ENCODE peak calls at places on chromosomes 7 and 10, in seven cellular contexts. B, Y, J, Q, T, K and N are unnamed samples.

GRCh38 chr10:72069751-72070501 is 18.4 kb downstream of the SPOCK2 start:
- DNase-seq in B (no peak), T (no peak), Y (no peak), Q (no peak), K (peak), J (peak), N (no peak)

GRCh38 chr10:21759232-21759631 is 225.2 kb downstream of the MLLT10 start:
- DNase-seq in T (no peak), Y (no peak), B (no peak), Q (no peak), K (no peak), J (no peak), N (no peak)

GRCh38 chr10:116732546-116732945 is 9.8 kb downstream of the HSPA12A start:
- DNase-seq in T (no peak), K (no peak), Q (no peak), B (no peak), Y (no peak), J (no peak), N (no peak)

GRCh38 chr10:94344522-94345122 is 18.1 kb downstream of the NOC3L start:
- DNase-seq in T (no peak), Q (no peak), B (no peak), Y (no peak), J (no peak), K (no peak), N (no peak)

GRCh38 chr7:30625283-30625682 is 30.6 kb downstream of the GARS1 start:
- DNase-seq in Y (no peak), J (no peak), K (no peak), Q (no peak), B (no peak), T (no peak), N (no peak)

GRCh38 chr7:20219446-20220292 is 2.5 kb upstream of the MACC1 start:
- DNase-seq in Y (no peak), K (no peak), J (peak), T (no peak), Q (peak), B (no peak), N (no peak)

GRCh38 chr7:33776791-33777190 is 128.5 kb upstream of the BMPER start:
- DNase-seq in T (no peak), K (no peak), B (no peak), Q (no peak), Y (no peak), J (no peak), N (no peak)

GRCh38 chr7:32415936-32416335 is 74.2 kb downstream of the LSM5 start:
- DNase-seq in T (no peak), Q (no peak), K (no peak), J (no peak), Y (no peak), B (no peak), N (no peak)

GRCh38 chr7:157547611-157548010 is 210.8 kb downstream of the DNAJB6 start:
- DNase-seq in T (no peak), Y (no peak), K (no peak), Q (no peak), J (peak), B (no peak), N (no peak)

GRCh38 chr7:140390466-140391190 is 7.7 kb downstream of the SLC37A3 start:
- DNase-seq in Y (no peak), T (no peak), K (peak), J (peak), Q (no peak), B (no peak), N (no peak)

GRCh38 chr10:19620867-19621266 is 195.4 kb upstream of the PLXDC2 start:
- DNase-seq in Y (no peak), Q (no peak), B (no peak), T (no peak), K (no peak), J (no peak), N (no peak)

GRCh38 chr7:24971333-24972165 is 8.4 kb downstream of the OSBPL3 start:
- DNase-seq in K (no peak), J (no peak), B (no peak), T (no peak), Y (peak), Q (no peak), N (no peak)
- TF ChIP-seq POLR2AphosphoS5 in K (no peak), J (no peak), B (no peak), T (no peak), Y (peak), Q (no peak), N (no peak)

DNA sequence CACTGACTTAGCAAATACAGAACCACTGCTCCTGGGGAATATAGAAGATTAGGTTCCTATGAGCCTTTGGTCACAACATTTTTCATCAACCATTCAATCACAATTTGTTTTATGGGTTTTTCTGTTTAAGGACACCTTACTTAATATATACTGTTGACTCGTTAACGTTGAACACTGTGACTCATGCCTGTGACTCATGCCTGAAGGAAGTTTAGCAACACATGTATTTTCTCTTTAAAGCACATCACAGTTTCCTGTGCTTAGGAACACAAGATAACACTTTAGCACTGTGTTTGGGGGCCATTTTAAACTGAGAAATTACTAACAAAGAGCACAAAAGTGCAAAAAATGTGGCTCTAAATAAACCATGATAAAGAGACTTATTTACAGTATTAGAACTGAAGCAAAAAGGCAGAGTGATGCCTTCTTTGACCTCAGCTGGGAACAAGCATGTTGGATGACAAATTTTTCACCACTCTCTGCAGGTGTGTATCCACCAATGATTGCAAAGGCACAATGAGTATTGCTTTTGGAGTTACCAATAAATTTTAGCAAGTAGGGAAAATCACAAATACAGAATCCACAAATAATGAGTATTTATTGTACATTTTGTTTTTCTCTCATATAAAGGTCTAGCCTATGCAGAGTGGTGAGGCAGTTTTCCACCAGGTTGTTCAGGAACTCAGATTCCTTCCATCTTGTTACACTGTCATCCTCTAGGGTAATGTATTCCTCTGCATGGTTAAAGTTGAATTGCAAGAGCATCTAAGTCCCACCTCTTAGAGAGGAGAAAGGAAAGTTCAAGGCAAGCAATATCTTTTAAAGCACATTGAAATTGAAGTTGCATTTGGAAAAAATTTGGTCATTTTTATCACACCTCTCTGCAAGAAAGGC is 7.3 kb downstream of the FGFBP3 start:
- DNase-seq in K (no peak), J (no peak), Q (peak), B (no peak), T (peak), Y (peak), N (peak)
- TF ChIP-seq POLR2AphosphoS5 in K (no peak), J (no peak), Q (no peak), B (no peak), T (peak), Y (no peak), N (peak)

DNA sequence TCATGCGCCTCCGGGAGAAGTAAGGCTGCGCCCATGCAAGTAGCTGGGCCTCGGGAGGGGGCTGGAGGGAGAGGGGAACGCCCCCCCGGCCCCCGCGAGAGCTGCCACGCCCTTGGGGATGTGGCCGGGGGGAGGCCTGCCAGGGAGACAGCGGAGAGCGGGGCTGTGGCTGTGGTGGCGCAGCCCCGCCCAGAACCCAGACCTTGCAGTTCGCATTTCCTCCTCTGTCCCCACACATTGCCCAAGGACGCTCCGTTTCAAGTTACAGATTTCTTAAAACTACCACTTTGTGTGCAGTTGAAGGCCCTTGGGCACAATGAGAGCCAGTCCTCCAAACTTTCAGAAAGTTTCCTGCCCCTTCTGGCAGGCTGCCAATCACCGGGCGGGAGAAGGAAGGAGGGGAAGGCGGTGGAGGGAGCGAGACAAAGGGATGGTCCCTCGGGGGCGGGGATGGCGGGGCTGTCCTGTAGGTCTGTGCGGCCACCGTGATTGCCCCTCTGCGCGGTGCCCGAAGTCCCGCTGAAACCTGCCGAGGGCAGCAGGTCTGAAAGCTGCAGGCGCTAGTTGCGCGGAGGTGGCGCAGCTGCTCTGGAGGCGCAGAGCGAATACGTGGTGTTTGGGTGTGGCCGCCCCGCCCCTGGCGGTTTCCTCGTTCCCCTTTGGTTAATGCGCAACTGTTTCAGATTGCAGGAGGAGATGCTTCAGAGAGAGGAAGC is 2.1 kb downstream of the VIM start:
- DNase-seq in K (peak), J (peak), T (no peak), Q (peak), Y (peak), B (no peak), N (peak)
- TF ChIP-seq POLR2AphosphoS5 in K (peak), J (peak), T (peak), Q (peak), Y (peak), B (peak), N (no peak)

DNA sequence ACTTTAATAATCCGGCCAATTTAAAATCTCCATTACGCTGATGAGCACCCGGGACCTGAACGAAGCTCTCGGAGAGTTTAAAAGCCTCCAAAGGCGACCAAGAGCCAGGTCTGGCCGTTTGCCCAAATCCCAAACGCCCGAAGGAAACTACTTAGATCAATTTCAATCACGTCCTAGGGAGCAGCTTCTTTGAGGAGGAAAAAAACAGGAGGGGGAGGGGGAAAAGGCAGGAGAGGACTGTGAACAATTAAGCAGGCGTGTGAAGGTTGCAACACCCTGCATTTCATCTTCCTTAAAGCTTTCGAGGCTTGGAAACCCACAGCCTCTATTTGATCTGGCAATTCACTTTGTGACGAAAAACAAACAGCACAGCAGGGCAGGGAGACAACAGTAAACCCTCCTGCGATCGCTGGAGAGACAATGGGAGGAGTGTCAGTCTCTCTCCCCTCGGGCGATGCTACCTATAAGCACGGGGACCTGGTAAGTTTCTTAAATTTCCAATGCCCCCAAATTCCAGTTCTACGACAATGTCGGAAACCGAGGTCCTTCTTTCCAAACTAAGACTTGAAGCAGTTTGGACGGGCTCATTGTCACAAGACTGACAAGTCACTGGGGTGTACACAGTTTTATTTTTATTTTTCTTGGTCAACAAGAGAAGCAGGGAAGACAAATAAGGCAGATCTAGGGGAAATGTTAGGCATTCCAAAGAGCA is 1.1 kb downstream of the KLF6 start:
- DNase-seq in B (no peak), Q (peak), K (peak), T (no peak), Y (no peak), J (no peak), N (peak)
- TF ChIP-seq POLR2AphosphoS5 in B (no peak), Q (no peak), K (peak), T (peak), Y (peak), J (no peak), N (peak)

GRCh38 chr10:35640474-35640873 is 1.6 kb downstream of the FZD8 start:
- DNase-seq in Y (no peak), J (peak), B (peak), Q (no peak), T (no peak), K (peak), N (peak)

GRCh38 chr10:35642023-35642792 is at the start of gene FZD8:
- DNase-seq in J (peak), Y (peak), K (peak), Q (peak), B (peak), T (no peak), N (peak)

GRCh38 chr10:35640951-35641429 is 1.1 kb downstream of the FZD8 start:
- DNase-seq in Q (peak), T (peak), Y (peak), J (peak), B (peak), K (peak), N (peak)

GRCh38 chr10:35642793-35643114 is 658 bp upstream of the FZD8 start:
- DNase-seq in J (peak), K (no peak), Y (no peak), T (no peak), Q (no peak), B (no peak), N (no peak)

GRCh38 chr10:35641430-35642015 is 573 bp downstream of the FZD8 start:
- DNase-seq in Y (no peak), T (no peak), J (no peak), B (peak), Q (no peak), K (no peak), N (no peak)
- TF ChIP-seq POLR2AphosphoS5 in Y (no peak), T (no peak), J (no peak), B (no peak), Q (no peak), K (no peak), N (no peak)

GRCh38 chr10:77317221-77317620 is 320.4 kb downstream of the KCNMA1 start:
- DNase-seq in B (no peak), Q (no peak), K (no peak), T (no peak), J (no peak), Y (no peak), N (no peak)
- TF ChIP-seq POLR2AphosphoS5 in B (no peak), Q (no peak), K (no peak), T (no peak), J (no peak), Y (no peak), N (no peak)

DNA sequence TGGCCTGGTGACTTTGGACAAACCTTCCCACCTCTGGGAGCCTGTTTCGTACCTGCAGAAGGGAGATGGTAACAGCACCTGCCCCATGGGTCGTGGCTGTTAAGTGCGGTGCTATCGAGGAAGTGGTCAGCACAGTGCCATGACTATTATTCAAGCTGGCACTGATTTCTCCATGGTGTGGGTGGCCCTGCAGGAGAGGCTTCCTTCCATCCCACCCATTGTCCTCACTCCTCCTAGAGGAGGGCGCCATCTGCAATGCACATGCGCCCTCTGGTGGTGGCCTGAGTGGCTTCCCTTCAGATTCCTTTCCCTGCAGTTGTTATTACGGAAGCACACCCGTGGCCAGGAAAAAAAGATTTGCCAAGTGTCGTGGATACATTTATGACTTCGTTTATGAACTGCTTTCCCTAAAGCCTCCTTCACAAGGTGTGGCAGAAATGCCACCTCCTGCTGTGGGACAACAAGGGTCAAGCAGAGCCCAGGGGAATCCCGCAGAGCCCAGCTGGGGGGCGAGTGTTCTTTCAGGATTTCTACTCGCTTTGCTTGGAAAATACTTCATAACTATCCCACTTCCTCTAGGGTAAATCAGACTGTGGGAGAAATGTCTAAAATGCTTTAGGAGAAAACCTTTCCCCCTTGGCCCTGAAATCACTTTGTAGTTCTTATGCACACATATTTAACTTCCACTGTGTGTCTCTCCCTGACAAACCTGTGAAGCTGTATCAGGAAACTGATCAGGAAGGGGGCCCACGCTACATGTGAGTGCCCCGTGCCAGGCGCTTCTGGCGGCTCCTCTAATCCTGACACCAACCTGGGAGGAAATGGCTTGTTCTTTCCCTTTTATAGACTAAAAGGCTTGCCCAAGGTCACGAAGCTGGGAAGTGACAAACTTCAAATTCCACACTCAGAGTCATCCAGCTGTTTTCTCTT is 98.0 kb upstream of the ANLN start:
- DNase-seq in K (peak), B (peak), J (peak), Y (peak), T (peak), Q (peak), N (peak)
- TF ChIP-seq POLR2AphosphoS5 in K (no peak), B (no peak), J (no peak), Y (no peak), T (peak), Q (no peak), N (peak)

GRCh38 chr7:74233655-74234280 is 20.4 kb downstream of the RFC2 start:
- DNase-seq in Y (no peak), T (no peak), Q (no peak), J (no peak), B (no peak), K (no peak), N (no peak)
- TF ChIP-seq POLR2AphosphoS5 in Y (no peak), T (no peak), Q (no peak), J (no peak), B (no peak), K (no peak), N (no peak)